ENCODE peak calls at places on chromosomes 16 and 17, in ten cellular contexts. V is adipocyte; W is KBM-7; Z is stimulated activated CD8-positive, alpha-beta memory T cell treated with anti-CD3 and anti-CD28 coated beads, Interleukin-12 subunit alpha, Interleukin-12 subunit beta, amount 100 ng/mL, for 4 hours; D is fibroblast of lung; I is endothelial cell of umbilical vein; Y is EH; A is stimulated activated CD4-positive, alpha-beta T cell treated with anti-CD3 and anti-CD28 coated beads, TNF-alpha, amount 100 ng/mL, for 4 hours; R is dorsolateral prefrontal cortex; F is GM12865. C is an unnamed sample.

GRCh38 chr17:58415371-58416055 is 1.8 kb downstream of the RNF43 start:
- DNase-seq in I (no peak), Y (no peak), V (no peak), Z (no peak), R (no peak), W (no peak), F (peak), D (no peak), A (no peak), C (peak)

GRCh38 chr16:23416816-23417215 is 36.2 kb downstream of the COG7 start:
- DNase-seq in Z (no peak), V (no peak), F (no peak), D (no peak), I (no peak), W (no peak), Y (no peak), R (no peak), A (no peak), C (no peak)

GRCh38 chr17:58254803-58255202 is 16.4 kb downstream of the LPO start:
- DNase-seq in D (no peak), R (no peak), W (no peak), I (no peak), V (no peak), F (no peak), Y (no peak), A (no peak), Z (no peak), C (no peak)

GRCh38 chr17:81379523-81379942 is 15.7 kb upstream of the BAHCC1 start:
- DNase-seq in F (no peak), D (no peak), V (no peak), R (no peak), W (no peak), A (no peak), Z (no peak), Y (no peak), I (no peak), C (no peak)

GRCh38 chr17:18258356-18259038 is at the start of gene FLII:
- DNase-seq in Y (no peak), V (peak), Z (peak), I (peak), F (peak), A (no peak), W (peak), R (peak), D (peak), C (peak)

GRCh38 chr16:85227924-85228462 is 115.7 kb upstream of the CIBAR2 start:
- DNase-seq in A (no peak), I (no peak), Z (no peak), F (peak), Y (peak), D (peak), R (no peak), V (peak), W (peak), C (no peak)

GRCh38 chr17:40646791-40647548 is 648 bp downstream of the SMARCE1 start:
- DNase-seq in W (no peak), I (peak), F (peak), Z (no peak), R (no peak), A (no peak), V (peak), Y (peak), D (peak), C (peak)

GRCh38 chr17:61583242-61583641 is 7.8 kb downstream of the NACA2 start:
- DNase-seq in W (peak), V (peak), Z (no peak), I (peak), F (peak), R (no peak), A (no peak), D (peak), Y (peak), C (no peak)

GRCh38 chr16:89811321-89811720 is 5.1 kb downstream of the FANCA start:
- DNase-seq in F (peak), Y (no peak), A (no peak), R (no peak), Z (no peak), I (no peak), W (no peak), D (no peak), V (no peak), C (no peak)

GRCh38 chr17:59830007-59830630 is 62.6 kb downstream of the TUBD1 start:
- DNase-seq in I (peak), F (peak), D (peak), V (no peak), Z (no peak), W (peak), A (no peak), R (no peak), Y (peak), C (no peak)

GRCh38 chr17:37884516-37884915 is 39.7 kb upstream of the TBC1D3K start:
- DNase-seq in D (no peak), A (no peak), V (no peak), F (peak), Z (no peak), Y (no peak), W (peak), R (no peak), I (no peak), C (no peak)

C was measured in Peyer's patch.